ENCODE peak calls at places on chromosomes 3 and 15, in six cellular contexts. One of them, this sample, is unnamed.
A peak's percentile ranks its signal among the peaks of the same experiment; 100 is the strongest.

GRCh38 chr15:39553947-39554731 is 26.7 kb upstream of the THBS1 start:
- DNase-seq in right cardiac atrium: no peak
- DNase-seq in fibroblast of lung: no peak
- DNase-seq in germinal center: no peak
- DNase-seq in transverse colon: peak; percentile 58
- DNase-seq in GM04503: no peak
- DNase-seq in this sample: no peak

GRCh38 chr3:160128086-160128485 is 97.1 kb upstream of the C3orf80 start:
- DNase-seq in GM04503: no peak
- DNase-seq in transverse colon: no peak
- DNase-seq in fibroblast of lung: no peak
- DNase-seq in right cardiac atrium: no peak
- DNase-seq in germinal center: no peak
- DNase-seq in this sample: no peak

GRCh38 chr3:53534996-53535395 is 40.6 kb downstream of the CACNA1D start:
- DNase-seq in GM04503: no peak
- DNase-seq in fibroblast of lung: no peak
- DNase-seq in right cardiac atrium: no peak
- DNase-seq in transverse colon: no peak
- DNase-seq in germinal center: no peak
- DNase-seq in this sample: no peak

GRCh38 chr3:58526124-58526957 is 10.6 kb downstream of the ACOX2 start:
- DNase-seq in right cardiac atrium: no peak
- DNase-seq in germinal center: no peak
- DNase-seq in GM04503: peak; percentile 76
- DNase-seq in fibroblast of lung: peak; percentile 93
- DNase-seq in transverse colon: no peak
- DNase-seq in this sample: peak; percentile 88

GRCh38 chr15:69729167-69729748 is 276.6 kb downstream of the RPLP1 start:
- DNase-seq in fibroblast of lung: peak; percentile 46
- DNase-seq in GM04503: no peak
- DNase-seq in right cardiac atrium: peak; percentile 69
- DNase-seq in germinal center: peak; percentile 53
- DNase-seq in transverse colon: peak; percentile 69
- DNase-seq in this sample: peak; percentile 26

GRCh38 chr3:75295013-75295412 is 369.1 kb upstream of the FRG2C start:
- DNase-seq in right cardiac atrium: peak; percentile 39
- DNase-seq in fibroblast of lung: no peak
- DNase-seq in transverse colon: no peak
- DNase-seq in germinal center: no peak
- DNase-seq in GM04503: no peak
- DNase-seq in this sample: no peak

GRCh38 chr3:138078901-138079344 is 36.5 kb downstream of the DZIP1L start:
- DNase-seq in fibroblast of lung: peak; percentile 85
- DNase-seq in germinal center: no peak
- DNase-seq in right cardiac atrium: no peak
- DNase-seq in transverse colon: no peak
- DNase-seq in GM04503: peak; percentile 94
- DNase-seq in this sample: peak; percentile 95

GRCh38 chr3:127495821-127496220 is 94.7 kb downstream of the TPRA1 start:
- DNase-seq in transverse colon: no peak
- DNase-seq in germinal center: no peak
- DNase-seq in right cardiac atrium: no peak
- DNase-seq in fibroblast of lung: no peak
- DNase-seq in GM04503: no peak
- DNase-seq in this sample: no peak

GRCh38 chr3:72155391-72156064 is 370.6 kb upstream of the PROK2 start:
- DNase-seq in transverse colon: peak; percentile 53
- DNase-seq in right cardiac atrium: peak; percentile 69
- DNase-seq in GM04503: peak; percentile 100
- DNase-seq in fibroblast of lung: peak; percentile 98
- DNase-seq in germinal center: no peak
- DNase-seq in this sample: peak; percentile 70

GRCh38 chr15:68786753-68787152 is 33.9 kb downstream of the ANP32A start:
- DNase-seq in right cardiac atrium: no peak
- DNase-seq in transverse colon: no peak
- DNase-seq in fibroblast of lung: no peak
- DNase-seq in germinal center: no peak
- DNase-seq in GM04503: no peak
- DNase-seq in this sample: peak; percentile 19

GRCh38 chr3:47113669-47114365 is 50.1 kb downstream of the SETD2 start:
- DNase-seq in right cardiac atrium: no peak
- DNase-seq in fibroblast of lung: peak; percentile 39
- DNase-seq in germinal center: peak; percentile 15
- DNase-seq in transverse colon: no peak
- DNase-seq in GM04503: peak; percentile 36
- DNase-seq in this sample: peak; percentile 78

GRCh38 chr3:108887777-108888176 is 65.2 kb downstream of the TRAT1 start:
- DNase-seq in fibroblast of lung: no peak
- DNase-seq in right cardiac atrium: no peak
- DNase-seq in transverse colon: no peak
- DNase-seq in GM04503: no peak
- DNase-seq in germinal center: no peak
- DNase-seq in this sample: no peak

GRCh38 chr3:117349566-117349965 is 640.0 kb downstream of the TUSC7 start:
- DNase-seq in transverse colon: no peak
- DNase-seq in germinal center: no peak
- DNase-seq in GM04503: no peak
- DNase-seq in fibroblast of lung: no peak
- DNase-seq in right cardiac atrium: no peak
- DNase-seq in this sample: no peak

GRCh38 chr3:10753964-10754363 is 62.1 kb upstream of the SLC6A11 start:
- DNase-seq in transverse colon: no peak
- DNase-seq in right cardiac atrium: peak; percentile 85
- DNase-seq in fibroblast of lung: peak; percentile 24
- DNase-seq in GM04503: no peak
- DNase-seq in germinal center: peak; percentile 35
- DNase-seq in this sample: peak; percentile 37

GRCh38 chr3:121918779-121919483 is 24.7 kb downstream of the SLC15A2 start:
- DNase-seq in right cardiac atrium: no peak
- DNase-seq in germinal center: no peak
- DNase-seq in transverse colon: no peak
- DNase-seq in fibroblast of lung: peak; percentile 77
- DNase-seq in GM04503: no peak
- DNase-seq in this sample: peak; percentile 56

GRCh38 chr15:25056484-25057429 is 102.0 kb downstream of the SNRPN start:
- DNase-seq in germinal center: no peak
- DNase-seq in transverse colon: no peak
- DNase-seq in right cardiac atrium: no peak
- DNase-seq in GM04503: no peak
- DNase-seq in fibroblast of lung: no peak
- DNase-seq in this sample: no peak

GRCh38 chr3:117524890-117525289 is 815.3 kb downstream of the TUSC7 start:
- DNase-seq in GM04503: no peak
- DNase-seq in right cardiac atrium: no peak
- DNase-seq in germinal center: no peak
- DNase-seq in transverse colon: no peak
- DNase-seq in fibroblast of lung: peak; percentile 67
- DNase-seq in this sample: peak; percentile 67

GRCh38 chr3:98954806-98955205 is 53.3 kb upstream of the DCBLD2 start:
- DNase-seq in transverse colon: no peak
- DNase-seq in fibroblast of lung: peak; percentile 55
- DNase-seq in GM04503: no peak
- DNase-seq in germinal center: no peak
- DNase-seq in right cardiac atrium: no peak
- DNase-seq in this sample: peak; percentile 43

GRCh38 chr3:178684881-178685590 is 148.8 kb downstream of the KCNMB2 start:
- DNase-seq in GM04503: no peak
- DNase-seq in transverse colon: no peak
- DNase-seq in right cardiac atrium: no peak
- DNase-seq in germinal center: no peak
- DNase-seq in fibroblast of lung: no peak
- DNase-seq in this sample: no peak

GRCh38 chr3:15327941-15328340 is 4.4 kb downstream of the SH3BP5 start:
- DNase-seq in right cardiac atrium: peak; percentile 69
- DNase-seq in GM04503: no peak
- DNase-seq in transverse colon: peak; percentile 62
- DNase-seq in fibroblast of lung: no peak
- DNase-seq in germinal center: peak; percentile 50
- DNase-seq in this sample: peak; percentile 67

GRCh38 chr3:186118692-186119091 is 9.8 kb upstream of the ETV5 start:
- DNase-seq in germinal center: no peak
- DNase-seq in GM04503: no peak
- DNase-seq in fibroblast of lung: no peak
- DNase-seq in right cardiac atrium: no peak
- DNase-seq in transverse colon: no peak
- DNase-seq in this sample: no peak

GRCh38 chr3:179715582-179715981 is 62.7 kb downstream of the USP13 start:
- DNase-seq in right cardiac atrium: no peak
- DNase-seq in germinal center: no peak
- DNase-seq in fibroblast of lung: peak; percentile 15
- DNase-seq in transverse colon: no peak
- DNase-seq in GM04503: no peak
- DNase-seq in this sample: no peak

GRCh38 chr3:23758253-23758838 is 47.4 kb upstream of the UBE2E1 start:
- DNase-seq in germinal center: no peak
- DNase-seq in fibroblast of lung: no peak
- DNase-seq in right cardiac atrium: no peak
- DNase-seq in transverse colon: no peak
- DNase-seq in GM04503: no peak
- DNase-seq in this sample: no peak

GRCh38 chr3:96750094-96750767 is 64.2 kb upstream of the EPHA6 start:
- DNase-seq in fibroblast of lung: no peak
- DNase-seq in transverse colon: no peak
- DNase-seq in right cardiac atrium: no peak
- DNase-seq in GM04503: no peak
- DNase-seq in germinal center: no peak
- DNase-seq in this sample: no peak

GRCh38 chr3:99902091-99902490 is 84.4 kb downstream of the CMSS1 start:
- DNase-seq in germinal center: no peak
- DNase-seq in GM04503: no peak
- DNase-seq in right cardiac atrium: no peak
- DNase-seq in transverse colon: no peak
- DNase-seq in fibroblast of lung: peak; percentile 4
- DNase-seq in this sample: peak; percentile 71

GRCh38 chr15:50431204-50431603 is 7.0 kb downstream of the USP8 start:
- DNase-seq in fibroblast of lung: peak; percentile 5
- DNase-seq in germinal center: no peak
- DNase-seq in GM04503: no peak
- DNase-seq in right cardiac atrium: no peak
- DNase-seq in transverse colon: no peak
- DNase-seq in this sample: no peak

GRCh38 chr3:196537319-196537984 is 22.3 kb upstream of the SMCO1 start:
- DNase-seq in right cardiac atrium: peak; percentile 69
- DNase-seq in germinal center: peak; percentile 21
- DNase-seq in transverse colon: peak; percentile 44
- DNase-seq in GM04503: no peak
- DNase-seq in fibroblast of lung: peak; percentile 38
- DNase-seq in this sample: no peak

GRCh38 chr15:92053727-92054316 is 200.3 kb downstream of the SLCO3A1 start:
- DNase-seq in transverse colon: no peak
- DNase-seq in fibroblast of lung: no peak
- DNase-seq in GM04503: no peak
- DNase-seq in germinal center: no peak
- DNase-seq in right cardiac atrium: no peak
- DNase-seq in this sample: no peak

GRCh38 chr15:80660114-80660513 is 35.0 kb upstream of the ABHD17C start:
- DNase-seq in GM04503: no peak
- DNase-seq in fibroblast of lung: peak; percentile 22
- DNase-seq in transverse colon: peak; percentile 51
- DNase-seq in germinal center: no peak
- DNase-seq in right cardiac atrium: no peak
- DNase-seq in this sample: peak; percentile 72

GRCh38 chr3:121482651-121483050 is 63.1 kb downstream of the POLQ start:
- DNase-seq in right cardiac atrium: no peak
- DNase-seq in germinal center: no peak
- DNase-seq in fibroblast of lung: peak; percentile 81
- DNase-seq in transverse colon: no peak
- DNase-seq in GM04503: peak; percentile 34
- DNase-seq in this sample: peak; percentile 83

GRCh38 chr3:149280950-149281349 is 52.5 kb downstream of the TM4SF18 start:
- DNase-seq in right cardiac atrium: no peak
- DNase-seq in germinal center: no peak
- DNase-seq in GM04503: no peak
- DNase-seq in transverse colon: no peak
- DNase-seq in fibroblast of lung: no peak
- DNase-seq in this sample: no peak